ENCODE peak calls at places on chromosomes 16 and 17, in nine cellular contexts. One of them, this sample, is unnamed.

GRCh38 chr16:67779256-67780014 is 26.9 kb downstream of the RANBP10 start:
- DNase-seq in psoas muscle: no peak
- DNase-seq in heart right ventricle: no peak
- DNase-seq in HCT116: no peak
- DNase-seq in cardiac muscle cell: no peak
- DNase-seq in AG09309: no peak
- DNase-seq in lower leg skin: no peak
- DNase-seq in transverse colon: no peak
- DNase-seq in K562: no peak
- DNase-seq in this sample: peak

GRCh38 chr17:47225911-47226688 is 17.0 kb downstream of the MYL4 start:
- DNase-seq in psoas muscle: no peak
- DNase-seq in heart right ventricle: no peak
- DNase-seq in HCT116: no peak
- DNase-seq in cardiac muscle cell: peak
- DNase-seq in AG09309: no peak
- DNase-seq in lower leg skin: peak
- DNase-seq in transverse colon: no peak
- DNase-seq in K562: no peak
- DNase-seq in this sample: no peak

GRCh38 chr17:52606098-52606497 is 447.6 kb upstream of the CA10 start:
- DNase-seq in psoas muscle: no peak
- DNase-seq in heart right ventricle: no peak
- DNase-seq in HCT116: no peak
- DNase-seq in cardiac muscle cell: peak
- DNase-seq in AG09309: no peak
- DNase-seq in lower leg skin: no peak
- DNase-seq in transverse colon: no peak
- DNase-seq in K562: no peak
- DNase-seq in this sample: peak

GRCh38 chr16:80299416-80299815 is 241.4 kb upstream of the DYNLRB2 start:
- DNase-seq in psoas muscle: no peak
- DNase-seq in heart right ventricle: no peak
- DNase-seq in HCT116: no peak
- DNase-seq in cardiac muscle cell: peak
- DNase-seq in AG09309: no peak
- DNase-seq in lower leg skin: no peak
- DNase-seq in transverse colon: no peak
- DNase-seq in K562: no peak
- DNase-seq in this sample: no peak

GRCh38 chr16:12639044-12639443 is 164.6 kb downstream of the CPPED1 start:
- DNase-seq in psoas muscle: no peak
- DNase-seq in heart right ventricle: no peak
- DNase-seq in HCT116: no peak
- DNase-seq in cardiac muscle cell: no peak
- DNase-seq in AG09309: peak
- DNase-seq in lower leg skin: peak
- DNase-seq in transverse colon: no peak
- DNase-seq in K562: peak
- DNase-seq in this sample: peak

GRCh38 chr16:79628501-79628975 is 28.0 kb upstream of the MAF start:
- DNase-seq in psoas muscle: no peak
- DNase-seq in heart right ventricle: no peak
- DNase-seq in HCT116: no peak
- DNase-seq in cardiac muscle cell: peak
- DNase-seq in AG09309: no peak
- DNase-seq in lower leg skin: no peak
- DNase-seq in transverse colon: no peak
- DNase-seq in K562: no peak
- DNase-seq in this sample: peak

GRCh38 chr17:82458885-82459424 is 414 bp downstream of the NARF start:
- DNase-seq in psoas muscle: peak
- DNase-seq in heart right ventricle: peak
- DNase-seq in HCT116: no peak
- DNase-seq in cardiac muscle cell: peak
- DNase-seq in AG09309: no peak
- DNase-seq in lower leg skin: no peak
- DNase-seq in transverse colon: peak
- DNase-seq in K562: no peak
- DNase-seq in this sample: no peak

GRCh38 chr16:14240216-14240843 is 169.2 kb downstream of the MRTFB start:
- DNase-seq in psoas muscle: no peak
- DNase-seq in heart right ventricle: no peak
- DNase-seq in HCT116: no peak
- DNase-seq in cardiac muscle cell: peak
- DNase-seq in AG09309: no peak
- DNase-seq in lower leg skin: no peak
- DNase-seq in transverse colon: no peak
- DNase-seq in K562: no peak
- DNase-seq in this sample: no peak

GRCh38 chr17:42672038-42672437 is 4.8 kb downstream of the PLEKHH3 start:
- DNase-seq in psoas muscle: no peak
- DNase-seq in heart right ventricle: no peak
- DNase-seq in HCT116: no peak
- DNase-seq in cardiac muscle cell: no peak
- DNase-seq in AG09309: no peak
- DNase-seq in lower leg skin: no peak
- DNase-seq in transverse colon: no peak
- DNase-seq in K562: no peak
- DNase-seq in this sample: peak
- H3K4me3 ChIP-seq in psoas muscle: no peak
- H3K4me3 ChIP-seq in heart right ventricle: no peak
- H3K4me3 ChIP-seq in HCT116: no peak
- H3K4me3 ChIP-seq in cardiac muscle cell: no peak
- H3K4me3 ChIP-seq in AG09309: no peak
- H3K4me3 ChIP-seq in lower leg skin: no peak
- H3K4me3 ChIP-seq in transverse colon: no peak
- H3K4me3 ChIP-seq in K562: no peak
- H3K4me3 ChIP-seq in this sample: peak

GRCh38 chr17:31413871-31414589 is 22.6 kb downstream of the RAB11FIP4 start:
- DNase-seq in psoas muscle: no peak
- DNase-seq in heart right ventricle: no peak
- DNase-seq in HCT116: no peak
- DNase-seq in cardiac muscle cell: peak
- DNase-seq in AG09309: peak
- DNase-seq in lower leg skin: no peak
- DNase-seq in transverse colon: no peak
- DNase-seq in K562: no peak
- DNase-seq in this sample: peak
- H3K4me3 ChIP-seq in psoas muscle: no peak
- H3K4me3 ChIP-seq in heart right ventricle: no peak
- H3K4me3 ChIP-seq in HCT116: no peak
- H3K4me3 ChIP-seq in cardiac muscle cell: no peak
- H3K4me3 ChIP-seq in AG09309: no peak
- H3K4me3 ChIP-seq in lower leg skin: no peak
- H3K4me3 ChIP-seq in transverse colon: no peak
- H3K4me3 ChIP-seq in K562: no peak
- H3K4me3 ChIP-seq in this sample: no peak

DNA sequence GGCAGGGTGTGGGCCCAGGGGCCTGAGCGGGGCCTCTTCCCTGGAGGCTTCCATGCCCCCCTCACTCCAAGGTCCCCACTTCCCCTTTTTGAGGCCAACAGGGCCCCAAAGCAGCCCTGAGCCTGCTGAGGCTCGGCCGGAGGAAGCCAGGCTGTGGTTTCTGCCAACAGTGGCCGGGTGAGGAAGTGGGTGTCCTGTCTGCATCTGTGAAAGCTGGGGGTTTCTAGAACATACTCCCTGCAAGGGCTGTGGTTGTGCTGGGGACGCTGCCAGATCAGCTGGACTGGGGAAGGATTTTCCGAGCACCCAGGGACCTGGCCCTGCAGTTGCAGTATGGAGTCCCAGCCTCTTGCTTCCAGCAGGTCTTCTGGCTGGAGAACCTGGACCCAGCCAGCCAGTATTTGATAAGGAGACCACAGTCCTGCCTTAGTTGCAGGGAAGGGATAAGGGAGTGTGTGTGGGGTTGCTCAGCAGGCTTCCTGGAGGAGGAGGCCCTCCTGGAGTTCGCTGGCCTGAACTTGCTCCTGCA is 15.7 kb downstream of the ADCY7 start:
- DNase-seq in psoas muscle: peak
- DNase-seq in heart right ventricle: peak
- DNase-seq in HCT116: no peak
- DNase-seq in cardiac muscle cell: peak
- DNase-seq in AG09309: no peak
- DNase-seq in lower leg skin: peak
- DNase-seq in transverse colon: peak
- DNase-seq in K562: peak
- DNase-seq in this sample: no peak
- H3K4me3 ChIP-seq in psoas muscle: no peak
- H3K4me3 ChIP-seq in heart right ventricle: peak
- H3K4me3 ChIP-seq in HCT116: no peak
- H3K4me3 ChIP-seq in cardiac muscle cell: no peak
- H3K4me3 ChIP-seq in AG09309: no peak
- H3K4me3 ChIP-seq in lower leg skin: no peak
- H3K4me3 ChIP-seq in transverse colon: no peak
- H3K4me3 ChIP-seq in K562: no peak
- H3K4me3 ChIP-seq in this sample: no peak

DNA sequence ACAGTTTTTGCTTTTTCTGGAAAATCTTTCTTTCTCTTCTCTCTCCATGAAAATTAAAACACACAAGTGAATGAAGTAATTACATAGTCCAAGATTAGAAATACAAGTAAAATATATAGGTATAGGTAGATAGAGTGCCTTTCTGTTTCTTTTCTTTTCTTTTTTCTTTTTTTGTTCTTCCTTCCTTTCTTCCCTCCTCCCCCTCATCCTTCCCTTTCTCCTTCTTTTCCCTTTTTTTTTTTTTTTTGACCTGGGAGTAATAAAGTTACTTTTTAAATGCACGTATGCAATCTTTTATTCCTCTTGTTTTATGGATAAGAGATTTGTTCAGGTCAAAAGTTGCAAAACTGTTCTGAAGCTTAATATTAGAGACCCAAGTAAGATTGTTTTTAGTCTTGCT is 34.6 kb upstream of the KCNJ2 start:
- DNase-seq in psoas muscle: no peak
- DNase-seq in heart right ventricle: no peak
- DNase-seq in HCT116: no peak
- DNase-seq in cardiac muscle cell: no peak
- DNase-seq in AG09309: no peak
- DNase-seq in lower leg skin: no peak
- DNase-seq in transverse colon: no peak
- DNase-seq in K562: no peak
- DNase-seq in this sample: no peak
- H3K4me3 ChIP-seq in psoas muscle: no peak
- H3K4me3 ChIP-seq in heart right ventricle: no peak
- H3K4me3 ChIP-seq in HCT116: no peak
- H3K4me3 ChIP-seq in cardiac muscle cell: no peak
- H3K4me3 ChIP-seq in AG09309: no peak
- H3K4me3 ChIP-seq in lower leg skin: no peak
- H3K4me3 ChIP-seq in transverse colon: no peak
- H3K4me3 ChIP-seq in K562: no peak
- H3K4me3 ChIP-seq in this sample: no peak

DNA sequence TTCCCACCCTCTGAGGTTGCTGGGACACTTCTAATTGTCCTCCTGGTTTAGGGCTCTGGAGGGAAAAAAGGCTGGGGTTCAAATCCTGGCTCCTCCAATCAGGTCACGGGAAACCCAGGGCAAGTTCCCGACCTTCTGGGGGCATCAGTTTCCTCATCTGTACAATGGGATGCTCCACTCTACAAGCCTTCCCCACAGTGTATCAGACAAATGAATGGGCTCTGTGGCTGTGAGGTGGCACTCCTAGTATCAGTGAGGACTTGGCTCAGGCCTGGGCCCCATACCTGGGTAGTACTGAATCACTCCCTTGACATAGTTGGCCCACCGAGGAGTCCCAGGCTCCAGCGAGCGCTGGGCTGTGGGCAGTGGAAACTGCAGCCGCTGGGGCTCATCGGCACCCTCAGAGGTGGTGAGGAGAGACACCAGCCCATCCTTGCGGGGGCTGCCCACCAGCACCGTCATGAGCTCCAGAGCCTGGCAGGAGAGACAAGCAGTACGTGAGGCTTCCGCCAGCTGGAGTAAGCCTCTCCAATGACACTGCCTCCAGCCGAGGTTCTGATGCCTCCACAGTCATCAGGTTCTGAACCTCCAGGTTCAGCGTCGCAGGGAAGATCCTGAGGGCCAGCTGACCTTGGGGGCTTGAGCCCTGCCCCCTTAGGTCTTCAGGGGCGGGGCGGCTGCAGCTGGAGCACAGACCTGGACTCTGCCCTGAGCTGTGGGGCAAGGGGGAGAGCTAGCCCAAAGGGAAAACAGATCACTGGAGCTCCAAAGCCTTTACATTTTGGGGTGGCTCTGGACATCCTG is 1.2 kb downstream of the GALK1 start:
- DNase-seq in psoas muscle: peak
- DNase-seq in heart right ventricle: no peak
- DNase-seq in HCT116: no peak
- DNase-seq in cardiac muscle cell: no peak
- DNase-seq in AG09309: no peak
- DNase-seq in lower leg skin: no peak
- DNase-seq in transverse colon: no peak
- DNase-seq in K562: no peak
- DNase-seq in this sample: no peak
- H3K4me3 ChIP-seq in psoas muscle: peak
- H3K4me3 ChIP-seq in heart right ventricle: peak
- H3K4me3 ChIP-seq in HCT116: peak
- H3K4me3 ChIP-seq in cardiac muscle cell: peak
- H3K4me3 ChIP-seq in AG09309: peak
- H3K4me3 ChIP-seq in lower leg skin: no peak
- H3K4me3 ChIP-seq in transverse colon: peak
- H3K4me3 ChIP-seq in K562: peak
- H3K4me3 ChIP-seq in this sample: peak

DNA sequence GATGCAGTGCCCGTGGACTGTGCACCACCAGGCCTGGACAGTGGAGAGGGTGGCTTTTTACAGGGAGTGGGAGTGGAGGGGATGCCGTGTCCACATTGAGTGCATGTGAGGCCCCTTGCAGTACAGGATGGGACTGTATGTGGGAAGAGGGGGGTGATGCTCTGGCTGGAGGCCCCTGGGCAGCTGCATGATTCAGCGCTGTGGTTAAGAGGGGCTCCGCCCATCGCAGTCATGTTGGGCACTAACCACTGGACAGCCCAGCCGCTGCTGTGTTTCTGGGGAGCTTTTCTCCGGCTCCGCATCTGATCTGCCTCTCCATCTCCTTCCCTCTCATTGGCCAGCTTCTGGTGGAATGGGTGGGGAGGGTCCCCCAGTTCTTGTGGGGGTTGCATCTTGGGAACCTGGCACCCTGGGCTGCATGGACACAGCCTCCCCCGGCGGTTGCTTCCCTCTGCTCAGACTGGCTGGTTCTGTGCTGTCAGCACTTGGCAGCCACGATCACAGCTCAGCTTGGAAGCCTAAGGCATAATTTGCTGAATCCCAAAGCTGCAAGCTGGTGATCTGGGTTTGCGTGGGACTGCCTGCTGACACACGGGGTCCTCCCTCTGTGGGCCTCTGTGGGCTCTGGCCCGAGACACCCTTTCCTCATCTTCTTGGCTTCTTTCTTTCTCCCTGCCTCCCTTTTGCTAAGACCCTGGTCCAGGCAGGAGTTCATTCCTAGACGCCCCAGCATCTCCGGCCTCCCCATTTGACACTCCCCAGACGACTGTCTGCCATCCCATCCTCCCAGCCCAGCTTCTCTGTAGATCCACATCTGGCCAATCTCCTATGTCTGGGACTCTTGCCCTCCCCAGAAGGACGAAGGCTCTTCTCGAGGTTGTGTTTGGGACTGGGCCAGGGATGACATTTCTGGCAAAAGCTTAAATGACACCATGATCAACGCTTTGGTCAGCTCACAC is 168.3 kb downstream of the SEC14L1 start:
- DNase-seq in psoas muscle: no peak
- DNase-seq in heart right ventricle: no peak
- DNase-seq in HCT116: no peak
- DNase-seq in cardiac muscle cell: peak
- DNase-seq in AG09309: no peak
- DNase-seq in lower leg skin: peak
- DNase-seq in transverse colon: no peak
- DNase-seq in K562: no peak
- DNase-seq in this sample: no peak
- H3K4me3 ChIP-seq in psoas muscle: no peak
- H3K4me3 ChIP-seq in heart right ventricle: no peak
- H3K4me3 ChIP-seq in HCT116: no peak
- H3K4me3 ChIP-seq in cardiac muscle cell: no peak
- H3K4me3 ChIP-seq in AG09309: no peak
- H3K4me3 ChIP-seq in lower leg skin: no peak
- H3K4me3 ChIP-seq in transverse colon: no peak
- H3K4me3 ChIP-seq in K562: no peak
- H3K4me3 ChIP-seq in this sample: no peak

This sample was measured in epithelial cell of esophagus.